ENCODE peak calls at places on chromosomes 4 and X, in six cellular contexts. P, S, X, V, K and J are unnamed samples. For H3K9me3, the result is how much of the 10 kb centered on the place peaks cover.

GRCh38 chr4:10239982-10240654 is 123.5 kb upstream of the WDR1 start:
- DNase-seq in P (no peak), S (no peak), X (no peak), V (no peak), K (no peak), J (no peak)

GRCh38 chr4:106329027-106329618 is 12.8 kb downstream of the AIMP1 start:
- DNase-seq in P (no peak), S (no peak), X (peak), V (no peak), K (no peak), J (no peak)

GRCh38 chrX:1027133-1027532 is 185.3 kb downstream of the CRLF2 start:
- DNase-seq in P (no peak), S (no peak), X (no peak), V (no peak), K (no peak), J (no peak)

GRCh38 chrX:850471-850916 is 219.9 kb downstream of the SHOX start:
- DNase-seq in P (no peak), S (no peak), X (no peak), V (no peak), K (no peak), J (no peak)

GRCh38 chr4:154807042-154807630 is 26.1 kb downstream of the RBM46 start:
- DNase-seq in P (peak), S (no peak), X (peak), V (no peak), K (no peak), J (no peak)

GRCh38 chrX:153370293-153371055 is 30.7 kb downstream of the PNMA6E start:
- DNase-seq in P (no peak), S (no peak), X (no peak), V (no peak), K (no peak), J (no peak)

GRCh38 chr4:165005352-165005751 is 26.4 kb upstream of the TRIM60 start:
- DNase-seq in P (no peak), S (no peak), X (no peak), V (no peak), K (no peak), J (no peak)

GRCh38 chr4:40750461-40751258 is 905 bp downstream of the NSUN7 start:
- DNase-seq in P (no peak), S (peak), X (peak), V (no peak), K (no peak), J (no peak)

GRCh38 chr4:7206856-7207567 is 14.7 kb downstream of the SORCS2 start:
- DNase-seq in P (no peak), S (no peak), X (peak), V (peak), K (peak), J (peak)

GRCh38 chr4:1495416-1496115 is 89.3 kb upstream of the NKX1-1 start:
- DNase-seq in P (no peak), S (peak), X (no peak), V (peak), K (no peak), J (no peak)

GRCh38 chrX:132023896-132024386 is 839 bp downstream of the STK26 start:
- DNase-seq in P (peak), S (no peak), X (no peak), V (peak), K (no peak), J (no peak)

GRCh38 chr4:38800956-38801450 is 3.6 kb downstream of the TLR1 start:
- DNase-seq in P (no peak), S (no peak), X (peak), V (no peak), K (no peak), J (no peak)
- H3K9me3 ChIP-seq in P (under half), S (under half), X (under half), V (under half), K (under half), J (half or more)

DNA sequence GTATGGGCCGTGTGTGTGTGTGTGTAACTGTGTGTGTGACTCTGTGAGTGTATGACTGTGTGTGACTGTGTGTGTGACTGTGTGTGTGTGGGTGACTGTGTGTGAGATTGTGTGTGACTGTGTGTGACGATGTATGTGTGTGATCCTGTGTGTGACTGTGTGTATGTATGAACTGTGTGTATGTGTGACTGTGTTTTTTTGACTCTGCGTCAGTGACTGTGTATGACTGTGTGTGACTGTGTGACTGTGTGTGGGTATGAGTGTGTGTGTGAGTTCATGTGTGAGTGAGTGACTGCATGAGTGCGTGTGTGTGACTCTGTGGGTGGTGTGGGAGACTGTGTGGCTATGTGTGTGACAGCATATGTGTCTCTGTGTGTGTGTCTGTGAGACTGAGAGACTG is 81.8 kb downstream of the ZNF718 start:
- DNase-seq in P (no peak), S (no peak), X (no peak), V (no peak), K (no peak), J (no peak)
- H3K9me3 ChIP-seq in P (under half), S (under half), X (under half), V (under half), K (under half), J (under half)

GRCh38 chr4:71862315-71862714 is 78.4 kb upstream of the GC start:
- DNase-seq in P (no peak), S (no peak), X (no peak), V (no peak), K (no peak), J (no peak)
- H3K9me3 ChIP-seq in P (under half), S (under half), X (under half), V (under half), K (under half), J (under half)

DNA sequence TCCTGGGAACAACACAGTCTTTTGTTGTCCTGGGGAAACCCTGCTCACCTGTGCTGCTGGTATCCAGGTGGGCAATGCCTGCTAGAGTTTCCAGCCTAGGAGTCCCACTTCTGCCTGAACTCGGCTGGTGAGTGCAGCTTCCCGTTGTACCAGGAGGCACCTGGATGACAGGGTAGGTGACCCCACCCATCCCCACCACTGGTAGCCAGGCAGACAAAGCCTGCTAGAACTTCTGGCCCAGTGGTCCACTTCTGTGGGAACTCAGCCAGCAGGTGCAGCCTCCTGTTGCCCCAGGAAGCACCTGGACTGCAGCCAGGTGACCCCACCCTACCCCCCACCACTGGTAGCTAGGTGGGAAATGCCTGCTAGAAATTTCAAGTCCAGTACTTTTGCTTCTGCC is 9.7 kb upstream of the TCEAL2 start:
- DNase-seq in P (no peak), S (no peak), X (no peak), V (no peak), K (no peak), J (no peak)
- H3K9me3 ChIP-seq in P (under half), S (under half), X (under half), V (under half), K (under half), J (under half)

GRCh38 chrX:67346225-67346624 is 197.6 kb upstream of the AR start:
- DNase-seq in P (no peak), S (no peak), X (no peak), V (no peak), K (no peak), J (no peak)

GRCh38 chrX:67351411-67351810 is 192.4 kb upstream of the AR start:
- DNase-seq in P (no peak), S (no peak), X (no peak), V (no peak), K (no peak), J (no peak)

GRCh38 chrX:67342138-67342537 is 201.7 kb upstream of the AR start:
- DNase-seq in P (no peak), S (no peak), X (no peak), V (no peak), K (no peak), J (no peak)

GRCh38 chrX:67346667-67347066 is 197.2 kb upstream of the AR start:
- DNase-seq in P (no peak), S (no peak), X (no peak), V (no peak), K (no peak), J (no peak)

DNA sequence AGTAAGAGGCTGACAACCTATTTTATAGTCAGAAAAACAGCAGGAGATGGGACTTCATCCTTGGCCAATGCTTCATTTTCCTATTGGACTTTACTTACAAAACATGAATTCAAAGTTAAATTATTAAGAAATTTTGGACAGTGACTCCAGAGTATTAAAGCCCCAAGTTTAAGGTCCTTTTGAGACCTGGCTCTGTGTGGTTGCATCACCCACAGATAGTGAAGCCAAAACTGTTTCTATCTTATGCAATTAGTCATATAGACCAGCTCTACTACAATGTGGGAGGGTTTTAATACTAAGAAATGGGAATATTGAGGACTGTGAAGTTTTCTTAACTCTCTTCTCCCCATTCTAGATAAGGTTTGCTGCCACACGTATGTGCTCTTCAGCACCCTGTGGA is 196.7 kb upstream of the AR start:
- DNase-seq in P (no peak), S (no peak), X (no peak), V (no peak), K (no peak), J (no peak)
- H3K9me3 ChIP-seq in P (under half), S (under half), X (under half), V (under half), K (under half), J (under half)

DNA sequence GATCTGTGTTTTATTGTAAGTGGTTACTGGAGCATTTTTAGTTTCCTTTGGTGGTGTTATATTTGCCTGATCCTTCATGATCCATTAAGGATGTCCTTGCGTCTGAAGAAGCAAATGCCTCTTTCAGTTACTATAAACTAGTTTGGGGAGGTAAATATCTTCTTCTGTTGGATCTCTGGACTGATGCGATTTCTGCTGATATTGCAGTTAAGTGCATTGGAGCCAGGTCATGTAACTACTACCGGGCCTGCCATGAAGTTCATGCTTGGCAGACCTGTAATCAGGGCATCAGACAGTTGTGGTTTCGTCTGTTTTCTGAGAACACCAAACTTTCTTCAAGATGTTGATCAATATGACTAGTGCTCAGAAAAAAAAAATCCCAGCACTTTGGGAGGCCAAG is 22.9 kb downstream of the ZNF718 start:
- DNase-seq in P (no peak), S (no peak), X (no peak), V (no peak), K (no peak), J (no peak)
- H3K9me3 ChIP-seq in P (under half), S (under half), X (under half), V (half or more), K (under half), J (half or more)

GRCh38 chr4:3376266-3376665 is 65.5 kb upstream of the HGFAC start:
- DNase-seq in P (no peak), S (no peak), X (no peak), V (peak), K (no peak), J (no peak)
- H3K9me3 ChIP-seq in P (under half), S (under half), X (under half), V (under half), K (under half), J (under half)

GRCh38 chr4:88360791-88361190 is 17.9 kb upstream of the HERC6 start:
- DNase-seq in P (no peak), S (no peak), X (no peak), V (peak), K (no peak), J (no peak)
- H3K9me3 ChIP-seq in P (under half), S (under half), X (under half), V (under half), K (under half), J (under half)

GRCh38 chrX:76827672-76828071 is 400.2 kb downstream of the MAGEE1 start:
- DNase-seq in P (no peak), S (no peak), X (no peak), V (no peak), K (no peak), J (no peak)
- H3K9me3 ChIP-seq in P (under half), S (under half), X (under half), V (under half), K (under half), J (under half)